ENCODE peak calls at places on chromosomes 7 and 10, in ten cellular contexts. I is fibroblast of pulmonary artery, G is lower lobe of right lung, X is GM13976, Q is Calu3, H is AG04450, D is HL-60, R is neural progenitor cell, Z is heart right ventricle, L is GM12864. U is an unnamed sample.
A peak's percentile ranks its signal among the peaks of the same experiment; 100 is the strongest.

GRCh38 chr10:125060486-125060850 is 99.9 kb downstream of the CTBP2 start:
- DNase-seq in I (peak; percentile 31), Z (no peak), D (no peak), G (no peak), Q (no peak), L (no peak), H (no peak), X (no peak), R (peak; percentile 55), U (peak; percentile 56)

GRCh38 chr10:79061441-79062315 is 7.1 kb upstream of the ZMIZ1 start:
- DNase-seq in Q (no peak), Z (no peak), I (no peak), H (no peak), X (no peak), D (no peak), L (no peak), G (peak; percentile 28), R (no peak), U (no peak)

GRCh38 chr7:92682767-92683539 is 92.8 kb upstream of the FAM133B start:
- DNase-seq in D (no peak), H (no peak), I (peak; percentile 68), L (no peak), Z (no peak), Q (no peak), R (no peak), G (no peak), X (no peak), U (no peak)

GRCh38 chr10:14416308-14416700 is 85.6 kb upstream of the FRMD4A start:
- DNase-seq in D (no peak), Q (no peak), L (no peak), H (no peak), G (no peak), I (no peak), Z (no peak), R (no peak), X (no peak), U (no peak)

GRCh38 chr7:38736135-38736534 is 105.0 kb upstream of the AMPH start:
- DNase-seq in L (no peak), G (no peak), D (no peak), I (no peak), Z (no peak), X (no peak), R (no peak), H (peak; percentile 36), Q (no peak), U (no peak)

GRCh38 chr7:75690121-75690523 is 48.6 kb downstream of the HIP1 start:
- DNase-seq in Q (no peak), G (no peak), I (no peak), H (no peak), R (no peak), D (no peak), Z (no peak), L (no peak), X (no peak), U (no peak)

GRCh38 chr10:73088304-73088703 is 8.4 kb downstream of the P4HA1 start:
- DNase-seq in I (no peak), R (no peak), H (no peak), Z (no peak), G (no peak), Q (no peak), D (no peak), L (no peak), X (no peak), U (no peak)

GRCh38 chr10:131621784-131622624 is 278.8 kb upstream of the PPP2R2D start:
- DNase-seq in Z (no peak), R (no peak), I (no peak), X (no peak), Q (peak; percentile 44), G (no peak), H (no peak), D (no peak), L (no peak), U (no peak)

GRCh38 chr7:46557295-46557711 is 636.2 kb upstream of the IGFBP3 start:
- DNase-seq in H (no peak), X (no peak), Q (peak; percentile 76), Z (no peak), I (no peak), D (no peak), L (no peak), R (no peak), G (no peak), U (no peak)

GRCh38 chr7:75743455-75743859 is 4.7 kb upstream of the HIP1 start:
- DNase-seq in R (no peak), H (no peak), L (no peak), X (no peak), I (peak; percentile 57), Q (no peak), G (no peak), Z (peak; percentile 35), D (no peak), U (no peak)

GRCh38 chr10:21047511-21047910 is 150.4 kb upstream of the NEBL start:
- DNase-seq in D (no peak), X (no peak), H (no peak), I (peak; percentile 20), Z (no peak), G (no peak), Q (no peak), R (no peak), L (no peak), U (no peak)

GRCh38 chr7:36441344-36442022 is 51.8 kb downstream of the ANLN start:
- DNase-seq in R (peak; percentile 4), X (no peak), G (no peak), I (no peak), H (no peak), Q (no peak), D (no peak), L (no peak), Z (no peak), U (no peak)

GRCh38 chr7:95684037-95684436 is 87.7 kb upstream of the PDK4 start:
- DNase-seq in D (no peak), X (no peak), R (peak; percentile 27), I (peak; percentile 73), L (no peak), G (no peak), Q (no peak), H (no peak), Z (peak; percentile 14), U (no peak)
- TF ChIP-seq CTCF in D (no peak), X (peak; percentile 30), R (peak; percentile 61), I (peak; percentile 56), L (peak; percentile 19), G (peak; percentile 61), Q (no peak), H (peak; percentile 48), Z (peak; percentile 79), U (peak; percentile 49)

GRCh38 chr10:92822964-92823363 is 25.4 kb upstream of the EXOC6 start:
- DNase-seq in G (no peak), X (peak; percentile 35), R (no peak), H (no peak), D (peak; percentile 21), Q (no peak), I (peak; percentile 65), L (no peak), Z (no peak), U (no peak)
- TF ChIP-seq CTCF in G (peak; percentile 32), X (no peak), R (peak; percentile 6), H (peak; percentile 26), D (no peak), Q (no peak), I (peak; percentile 17), L (no peak), Z (no peak), U (no peak)

DNA sequence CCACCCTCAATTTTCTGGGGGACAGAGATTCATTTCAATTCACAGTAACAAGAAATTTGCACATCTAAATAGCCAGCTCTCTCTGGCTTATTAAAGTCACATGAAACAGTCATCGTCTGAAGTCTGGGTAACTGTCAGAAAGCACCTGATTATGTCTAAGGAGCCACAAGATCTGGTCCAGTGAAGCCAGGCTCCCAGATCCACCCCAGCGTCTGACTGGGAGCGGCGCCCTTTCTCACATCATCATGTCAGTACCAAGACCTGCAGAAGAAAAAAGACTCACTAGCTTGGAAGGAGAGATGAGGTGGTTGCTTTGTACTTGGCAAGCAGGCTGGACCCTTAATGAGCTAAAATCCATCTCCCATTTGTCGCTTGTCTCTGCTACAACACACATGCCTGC is 58.5 kb downstream of the VOPP1 start:
- DNase-seq in H (no peak), D (no peak), R (no peak), I (no peak), L (no peak), Q (no peak), X (peak; percentile 51), G (no peak), Z (no peak), U (no peak)
- TF ChIP-seq CTCF in H (no peak), D (no peak), R (no peak), I (no peak), L (no peak), Q (no peak), X (peak; percentile 7), G (no peak), Z (no peak), U (no peak)

GRCh38 chr10:118259288-118259906 is 82.7 kb downstream of the FAM204A start:
- DNase-seq in H (no peak), Z (no peak), R (peak; percentile 90), G (no peak), D (peak; percentile 50), L (no peak), I (peak; percentile 18), X (peak; percentile 31), Q (peak; percentile 28), U (no peak)
- TF ChIP-seq CTCF in H (peak; percentile 53), Z (peak; percentile 45), R (peak; percentile 98), G (peak; percentile 57), D (peak; percentile 30), L (peak; percentile 71), I (peak; percentile 47), X (peak; percentile 35), Q (peak; percentile 26), U (peak; percentile 55)

GRCh38 chr7:16697507-16698199 is 51.7 kb downstream of the BZW2 start:
- DNase-seq in L (no peak), G (no peak), Z (no peak), I (peak; percentile 72), R (no peak), H (no peak), X (no peak), D (no peak), Q (no peak), U (no peak)
- TF ChIP-seq CTCF in L (no peak), G (no peak), Z (no peak), I (peak; percentile 9), R (no peak), H (no peak), X (no peak), D (no peak), Q (no peak), U (no peak)

U was measured in AG09319.